ENCODE peak calls at places on chromosomes 13 and 19, in five cellular contexts. One of them, this sample, is unnamed.

GRCh38 chr13:110431851-110432294 is 124.8 kb downstream of the COL4A2 start:
- DNase-seq in HepG2: no peak
- DNase-seq in A549: no peak
- DNase-seq in K562: no peak
- DNase-seq in H1: no peak
- DNase-seq in this sample: no peak

GRCh38 chr13:44388427-44388826 is 14.8 kb downstream of the SERP2 start:
- DNase-seq in HepG2: peak
- DNase-seq in A549: no peak
- DNase-seq in K562: no peak
- DNase-seq in H1: no peak
- DNase-seq in this sample: no peak

GRCh38 chr13:114134944-114135610 is 2.7 kb upstream of the RASA3 start:
- DNase-seq in HepG2: no peak
- DNase-seq in A549: no peak
- DNase-seq in K562: no peak
- DNase-seq in H1: no peak
- DNase-seq in this sample: no peak

GRCh38 chr13:48110930-48111721 is 16.2 kb upstream of the MED4 start:
- DNase-seq in HepG2: peak
- DNase-seq in A549: no peak
- DNase-seq in K562: no peak
- DNase-seq in H1: no peak
- DNase-seq in this sample: no peak

GRCh38 chr13:111233080-111233479 is 87.4 kb upstream of the TEX29 start:
- DNase-seq in HepG2: no peak
- DNase-seq in A549: no peak
- DNase-seq in K562: no peak
- DNase-seq in H1: no peak
- DNase-seq in this sample: no peak

GRCh38 chr19:46351241-46352041 is 4.6 kb downstream of the PPP5C start:
- DNase-seq in HepG2: no peak
- DNase-seq in A549: peak
- DNase-seq in K562: no peak
- DNase-seq in H1: no peak
- DNase-seq in this sample: no peak

GRCh38 chr19:41957838-41958366 is 1.2 kb downstream of the RABAC1 start:
- DNase-seq in HepG2: peak
- DNase-seq in A549: peak
- DNase-seq in K562: peak
- DNase-seq in H1: peak
- DNase-seq in this sample: no peak

GRCh38 chr13:95073826-95074345 is 227.4 kb downstream of the ABCC4 start:
- DNase-seq in HepG2: no peak
- DNase-seq in A549: no peak
- DNase-seq in K562: no peak
- DNase-seq in H1: no peak
- DNase-seq in this sample: no peak

GRCh38 chr13:29566864-29567263 is 28.6 kb downstream of the SLC7A1 start:
- DNase-seq in HepG2: no peak
- DNase-seq in A549: no peak
- DNase-seq in K562: no peak
- DNase-seq in H1: no peak
- DNase-seq in this sample: no peak

GRCh38 chr19:30393046-30393445 is 20.9 kb downstream of the ZNF536 start:
- DNase-seq in HepG2: no peak
- DNase-seq in A549: no peak
- DNase-seq in K562: no peak
- DNase-seq in H1: peak
- DNase-seq in this sample: no peak

GRCh38 chr13:45943965-45944364 is 92.4 kb upstream of the SIAH3 start:
- DNase-seq in HepG2: no peak
- DNase-seq in A549: no peak
- DNase-seq in K562: no peak
- DNase-seq in H1: no peak
- DNase-seq in this sample: no peak

GRCh38 chr19:30686252-30686762 is 314.1 kb downstream of the ZNF536 start:
- DNase-seq in HepG2: no peak
- DNase-seq in A549: no peak
- DNase-seq in K562: no peak
- DNase-seq in H1: no peak
- DNase-seq in this sample: no peak

DNA sequence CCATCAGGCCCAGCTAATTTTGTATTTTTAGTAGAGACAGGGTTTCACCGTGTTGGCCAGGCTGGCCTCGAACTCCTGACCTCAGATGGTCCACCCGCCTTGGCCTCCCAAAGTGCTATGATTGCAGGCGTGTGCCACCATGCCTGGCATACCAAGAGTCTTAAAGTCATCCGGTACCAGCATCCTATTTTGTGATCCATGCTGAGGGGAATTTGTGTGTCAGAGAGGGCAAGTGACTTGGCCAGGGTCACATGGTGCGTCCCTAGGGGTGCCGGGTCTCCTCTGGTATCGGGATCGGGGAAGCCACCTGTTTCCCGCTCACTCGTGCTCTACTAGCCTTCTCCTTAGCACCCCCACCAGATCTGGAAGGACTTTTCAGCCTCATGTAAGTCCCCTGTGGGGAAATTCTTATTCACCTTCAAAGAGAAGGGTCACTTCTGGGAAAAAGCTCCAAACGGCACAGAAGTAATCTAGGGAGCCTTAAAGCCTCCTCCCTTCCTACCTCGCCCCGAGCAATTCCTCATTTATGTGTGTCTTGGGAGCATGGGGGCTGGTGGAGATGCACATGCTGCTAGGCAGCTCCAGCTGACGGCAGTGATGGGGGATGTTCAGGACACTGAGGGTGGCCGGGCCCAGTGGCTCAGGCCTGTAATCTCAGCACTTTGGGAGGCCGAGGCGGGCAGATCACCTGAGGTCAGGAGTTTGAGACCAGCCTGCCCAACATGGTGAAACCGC is 6.1 kb upstream of the ANKLE1 start:
- DNase-seq in HepG2: no peak
- DNase-seq in A549: no peak
- DNase-seq in K562: no peak
- DNase-seq in H1: no peak
- DNase-seq in this sample: no peak
- TF ChIP-seq HDAC2 in HepG2: no peak
- TF ChIP-seq HDAC2 in A549: no peak
- TF ChIP-seq HDAC2 in K562: no peak
- TF ChIP-seq HDAC2 in H1: no peak
- TF ChIP-seq HDAC2 in this sample: no peak

GRCh38 chr19:4537953-4538600 is 1.8 kb downstream of the LRG1 start:
- DNase-seq in HepG2: no peak
- DNase-seq in A549: no peak
- DNase-seq in K562: no peak
- DNase-seq in H1: no peak
- DNase-seq in this sample: no peak

GRCh38 chr19:4539169-4539696 is 603 bp downstream of the LRG1 start:
- DNase-seq in HepG2: no peak
- DNase-seq in A549: no peak
- DNase-seq in K562: no peak
- DNase-seq in H1: no peak
- DNase-seq in this sample: no peak

GRCh38 chr19:4538601-4538954 is 1.3 kb downstream of the LRG1 start:
- DNase-seq in HepG2: no peak
- DNase-seq in A549: no peak
- DNase-seq in K562: no peak
- DNase-seq in H1: no peak
- DNase-seq in this sample: no peak

GRCh38 chr19:4534836-4535658 is at the start of gene PLIN5:
- DNase-seq in HepG2: peak
- DNase-seq in A549: peak
- DNase-seq in K562: peak
- DNase-seq in H1: peak
- DNase-seq in this sample: peak

GRCh38 chr19:4536798-4537197 is 1.8 kb upstream of the PLIN5 start:
- DNase-seq in HepG2: no peak
- DNase-seq in A549: no peak
- DNase-seq in K562: no peak
- DNase-seq in H1: no peak
- DNase-seq in this sample: no peak
- TF ChIP-seq HDAC2 in HepG2: no peak
- TF ChIP-seq HDAC2 in A549: no peak
- TF ChIP-seq HDAC2 in K562: no peak
- TF ChIP-seq HDAC2 in H1: no peak
- TF ChIP-seq HDAC2 in this sample: no peak

GRCh38 chr13:63636231-63636993 is 2220.8 kb upstream of the PCDH20 start:
- DNase-seq in HepG2: no peak
- DNase-seq in A549: peak
- DNase-seq in K562: no peak
- DNase-seq in H1: no peak
- DNase-seq in this sample: peak
- TF ChIP-seq HDAC2 in HepG2: no peak
- TF ChIP-seq HDAC2 in A549: no peak
- TF ChIP-seq HDAC2 in K562: no peak
- TF ChIP-seq HDAC2 in H1: no peak
- TF ChIP-seq HDAC2 in this sample: no peak

GRCh38 chr13:32902898-32903297 is 113.3 kb upstream of the KL start:
- DNase-seq in HepG2: no peak
- DNase-seq in A549: no peak
- DNase-seq in K562: no peak
- DNase-seq in H1: no peak
- DNase-seq in this sample: no peak
- TF ChIP-seq HDAC2 in HepG2: no peak
- TF ChIP-seq HDAC2 in A549: no peak
- TF ChIP-seq HDAC2 in K562: no peak
- TF ChIP-seq HDAC2 in H1: no peak
- TF ChIP-seq HDAC2 in this sample: no peak

GRCh38 chr13:79987761-79988160 is 353.2 kb downstream of the SPRY2 start:
- DNase-seq in HepG2: no peak
- DNase-seq in A549: no peak
- DNase-seq in K562: no peak
- DNase-seq in H1: no peak
- DNase-seq in this sample: no peak

GRCh38 chr13:79989251-79989661 is 351.7 kb downstream of the SPRY2 start:
- DNase-seq in HepG2: no peak
- DNase-seq in A549: peak
- DNase-seq in K562: no peak
- DNase-seq in H1: no peak
- DNase-seq in this sample: no peak

GRCh38 chr13:79990048-79990447 is 350.9 kb downstream of the SPRY2 start:
- DNase-seq in HepG2: no peak
- DNase-seq in A549: no peak
- DNase-seq in K562: no peak
- DNase-seq in H1: no peak
- DNase-seq in this sample: no peak

GRCh38 chr13:79987323-79987722 is 353.6 kb downstream of the SPRY2 start:
- DNase-seq in HepG2: no peak
- DNase-seq in A549: no peak
- DNase-seq in K562: no peak
- DNase-seq in H1: no peak
- DNase-seq in this sample: no peak

GRCh38 chr13:79988573-79988972 is 352.4 kb downstream of the SPRY2 start:
- DNase-seq in HepG2: no peak
- DNase-seq in A549: no peak
- DNase-seq in K562: no peak
- DNase-seq in H1: no peak
- DNase-seq in this sample: no peak
- TF ChIP-seq HDAC2 in HepG2: no peak
- TF ChIP-seq HDAC2 in A549: no peak
- TF ChIP-seq HDAC2 in K562: no peak
- TF ChIP-seq HDAC2 in H1: no peak
- TF ChIP-seq HDAC2 in this sample: no peak

DNA sequence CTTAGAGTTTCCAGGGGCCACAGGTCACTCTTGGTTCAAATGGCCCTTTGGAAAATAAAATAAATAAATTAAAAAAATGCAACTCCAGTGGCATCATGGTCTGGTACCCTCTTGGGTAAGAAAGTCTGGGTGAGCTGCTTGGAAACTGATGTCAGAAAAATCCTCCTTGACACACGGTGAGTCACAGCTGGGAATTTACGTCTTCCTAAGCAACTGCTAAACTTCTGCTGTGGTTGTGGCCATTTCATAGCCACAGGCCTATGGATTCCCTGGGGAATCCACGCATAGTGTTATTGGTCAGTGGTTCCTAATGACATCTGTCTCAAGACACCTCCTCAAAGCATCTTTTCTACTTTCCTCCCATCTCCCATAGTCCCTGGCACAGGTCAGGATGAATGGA is 220.8 kb downstream of the COG6 start:
- DNase-seq in HepG2: no peak
- DNase-seq in A549: peak
- DNase-seq in K562: no peak
- DNase-seq in H1: no peak
- DNase-seq in this sample: no peak
- TF ChIP-seq HDAC2 in HepG2: no peak
- TF ChIP-seq HDAC2 in A549: no peak
- TF ChIP-seq HDAC2 in K562: no peak
- TF ChIP-seq HDAC2 in H1: no peak
- TF ChIP-seq HDAC2 in this sample: no peak

DNA sequence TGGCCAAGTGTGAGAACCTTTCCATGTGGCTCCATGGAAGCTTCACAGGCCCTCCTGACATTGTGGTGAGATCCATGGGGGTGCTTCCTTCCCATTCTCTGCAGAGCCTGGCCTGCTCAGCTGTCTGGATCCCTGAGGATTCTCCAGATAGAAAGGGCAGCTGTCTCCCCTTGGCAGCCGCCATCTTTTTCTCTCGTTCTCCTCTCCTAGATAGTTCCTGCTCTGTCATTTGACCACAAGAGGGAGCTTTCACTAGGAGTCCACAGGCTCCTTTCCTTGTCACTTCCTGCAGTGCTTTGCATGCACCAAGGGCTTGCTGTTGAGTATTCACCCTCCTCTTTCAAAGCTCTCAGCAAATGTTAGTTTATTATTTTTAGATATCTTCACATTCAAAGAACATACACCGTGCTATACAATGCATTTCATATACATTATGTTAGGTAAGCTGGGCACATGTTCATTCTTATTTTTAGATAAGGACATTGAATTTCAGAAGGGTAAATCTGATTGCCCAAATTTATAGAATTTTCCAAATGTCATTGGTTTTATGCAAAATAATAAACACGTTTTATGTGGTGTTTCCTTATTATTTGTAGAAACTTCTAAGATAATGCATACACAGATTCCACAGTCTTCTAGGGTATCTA is 133.2 kb downstream of the FRY start:
- DNase-seq in HepG2: peak
- DNase-seq in A549: peak
- DNase-seq in K562: peak
- DNase-seq in H1: peak
- DNase-seq in this sample: peak
- TF ChIP-seq HDAC2 in HepG2: no peak
- TF ChIP-seq HDAC2 in A549: no peak
- TF ChIP-seq HDAC2 in K562: no peak
- TF ChIP-seq HDAC2 in H1: no peak
- TF ChIP-seq HDAC2 in this sample: no peak